ENCODE peak calls at places on chromosome 5, in ten cellular contexts. N, L, Y, B, I, E, G, P, V and X are unnamed samples.
A peak's percentile ranks its signal among the peaks of the same experiment; 100 is the strongest.

GRCh38 chr5:151212361-151212899 is 11.5 kb downstream of the CCDC69 start:
- DNase-seq in N (no peak), L (no peak), Y (no peak), B (no peak), I (no peak), E (no peak), G (no peak), P (no peak), V (no peak), X (no peak)

GRCh38 chr5:66039701-66040100 is 104.4 kb upstream of the SREK1 start:
- DNase-seq in N (no peak), L (no peak), Y (no peak), B (no peak), I (no peak), E (no peak), G (no peak), P (no peak), V (no peak), X (no peak)

GRCh38 chr5:32785639-32786216 is 74.6 kb downstream of the NPR3 start:
- DNase-seq in N (no peak), L (no peak), Y (no peak), B (no peak), I (no peak), E (no peak), G (no peak), P (no peak), V (no peak), X (no peak)

GRCh38 chr5:40071870-40072269 is 607.8 kb upstream of the PTGER4 start:
- DNase-seq in N (no peak), L (no peak), Y (no peak), B (no peak), I (no peak), E (no peak), G (no peak), P (peak; percentile 14), V (no peak), X (no peak)

GRCh38 chr5:56545016-56545415 is 270.3 kb upstream of the MAP3K1 start:
- DNase-seq in N (no peak), L (no peak), Y (no peak), B (no peak), I (no peak), E (no peak), G (no peak), P (no peak), V (no peak), X (peak; percentile 39)

GRCh38 chr5:67432601-67433000 is 236.0 kb upstream of the CD180 start:
- DNase-seq in N (no peak), L (no peak), Y (no peak), B (no peak), I (no peak), E (no peak), G (no peak), P (no peak), V (peak; percentile 10), X (no peak)

GRCh38 chr5:31630931-31631330 is 8.0 kb upstream of the PDZD2 start:
- DNase-seq in N (no peak), L (no peak), Y (no peak), B (no peak), I (no peak), E (no peak), G (no peak), P (no peak), V (no peak), X (no peak)

GRCh38 chr5:41524174-41524573 is 13.8 kb upstream of the PLCXD3 start:
- DNase-seq in N (no peak), L (no peak), Y (peak; percentile 16), B (peak; percentile 34), I (peak; percentile 3), E (no peak), G (no peak), P (peak; percentile 15), V (no peak), X (no peak)

GRCh38 chr5:398475-399295 is 44.3 kb upstream of the EXOC3 start:
- DNase-seq in N (no peak), L (peak; percentile 13), Y (no peak), B (no peak), I (no peak), E (no peak), G (no peak), P (no peak), V (peak; percentile 28), X (no peak)

GRCh38 chr5:5755888-5756287 is 333.4 kb downstream of the ICE1 start:
- DNase-seq in N (peak; percentile 30), L (no peak), Y (no peak), B (no peak), I (no peak), E (no peak), G (no peak), P (no peak), V (no peak), X (no peak)

GRCh38 chr5:65209341-65209740 is 272.4 kb downstream of the ADAMTS6 start:
- DNase-seq in N (no peak), L (no peak), Y (no peak), B (no peak), I (no peak), E (no peak), G (no peak), P (no peak), V (no peak), X (no peak)

GRCh38 chr5:150582281-150582791 is 58.1 kb upstream of the SYNPO start:
- DNase-seq in N (no peak), L (no peak), Y (no peak), B (no peak), I (no peak), E (no peak), G (no peak), P (peak; percentile 70), V (no peak), X (peak; percentile 62)

GRCh38 chr5:42374722-42375273 is 48.4 kb upstream of the GHR start:
- DNase-seq in N (no peak), L (no peak), Y (no peak), B (no peak), I (no peak), E (no peak), G (no peak), P (no peak), V (no peak), X (no peak)

GRCh38 chr5:75051217-75051751 is 1.1 kb downstream of the GCNT4 start:
- DNase-seq in N (no peak), L (no peak), Y (no peak), B (no peak), I (no peak), E (no peak), G (no peak), P (peak; percentile 48), V (no peak), X (no peak)

GRCh38 chr5:39099831-39100230 is 25.6 kb upstream of the RICTOR start:
- DNase-seq in N (no peak), L (no peak), Y (no peak), B (no peak), I (no peak), E (no peak), G (no peak), P (no peak), V (no peak), X (no peak)

GRCh38 chr5:103237783-103238182 is 20.8 kb upstream of the MACIR start:
- DNase-seq in N (no peak), L (no peak), Y (no peak), B (no peak), I (no peak), E (no peak), G (no peak), P (no peak), V (no peak), X (no peak)

GRCh38 chr5:145124806-145125205 is 710.3 kb downstream of the PRELID2 start:
- DNase-seq in N (no peak), L (no peak), Y (no peak), B (no peak), I (no peak), E (no peak), G (no peak), P (no peak), V (no peak), X (no peak)

GRCh38 chr5:33806736-33807442 is 84.9 kb downstream of the ADAMTS12 start:
- DNase-seq in N (no peak), L (no peak), Y (no peak), B (no peak), I (no peak), E (no peak), G (no peak), P (no peak), V (no peak), X (peak; percentile 2)

GRCh38 chr5:151709109-151709735 is 22.5 kb upstream of the SPARC start:
- DNase-seq in N (no peak), L (no peak), Y (no peak), B (no peak), I (no peak), E (no peak), G (no peak), P (no peak), V (no peak), X (no peak)

GRCh38 chr5:163571755-163572154 is 66.3 kb downstream of the MAT2B start:
- DNase-seq in N (no peak), L (no peak), Y (no peak), B (no peak), I (no peak), E (no peak), G (no peak), P (peak; percentile 23), V (no peak), X (no peak)

GRCh38 chr5:157903117-157903450 is 44.1 kb upstream of the CLINT1 start:
- DNase-seq in N (no peak), L (no peak), Y (no peak), B (no peak), I (no peak), E (no peak), G (no peak), P (no peak), V (no peak), X (no peak)

GRCh38 chr5:135243194-135244191 is 155.5 kb downstream of the MACROH2A1 start:
- DNase-seq in N (no peak), L (peak; percentile 13), Y (no peak), B (no peak), I (no peak), E (no peak), G (no peak), P (no peak), V (no peak), X (peak; percentile 39)

GRCh38 chr5:74212336-74212735 is 428.2 kb downstream of the ENC1 start:
- DNase-seq in N (no peak), L (no peak), Y (peak; percentile 87), B (peak; percentile 61), I (no peak), E (no peak), G (no peak), P (peak; percentile 52), V (no peak), X (peak; percentile 39)